ENCODE peak calls at places on chromosomes 1 and 21, in six cellular contexts. Q is endothelial cell of umbilical vein, J is A549, P is K562, F is HepG2, H is GM12878. W is an unnamed sample.

GRCh38 chr1:154955039-154955717 is 721 bp downstream of the PBXIP1 start:
- DNase-seq in Q (peak; percentile 73), J (peak; percentile 60), P (peak; percentile 71), F (peak; percentile 77), H (no peak), W (peak; percentile 27)

GRCh38 chr1:226069818-226070489 is 7.4 kb downstream of the H3-3A start:
- DNase-seq in Q (no peak), J (no peak), P (no peak), F (no peak), H (no peak), W (no peak)

GRCh38 chr21:30555095-30555494 is 6.0 kb downstream of the KRTAP19-7 start:
- DNase-seq in Q (no peak), J (no peak), P (no peak), F (no peak), H (no peak), W (no peak)

GRCh38 chr1:161001537-161001936 is 19.4 kb downstream of the F11R start:
- DNase-seq in Q (no peak), J (no peak), P (no peak), F (no peak), H (no peak), W (no peak)

GRCh38 chr1:36650200-36651065 is 167.7 kb upstream of the CSF3R start:
- DNase-seq in Q (peak; percentile 59), J (peak; percentile 46), P (peak; percentile 83), F (peak; percentile 51), H (no peak), W (peak; percentile 44)

GRCh38 chr1:45767035-45767434 is 16.6 kb upstream of the IPP start:
- DNase-seq in Q (peak; percentile 13), J (no peak), P (no peak), F (no peak), H (no peak), W (no peak)

GRCh38 chr1:219621047-219621786 is 8.3 kb upstream of the ZC3H11B start:
- DNase-seq in Q (no peak), J (no peak), P (no peak), F (peak; percentile 26), H (no peak), W (no peak)

GRCh38 chr1:11967028-11967547 is 13.2 kb upstream of the MFN2 start:
- DNase-seq in Q (peak; percentile 37), J (peak; percentile 82), P (peak; percentile 50), F (peak; percentile 89), H (peak; percentile 41), W (peak; percentile 49)

GRCh38 chr21:39208624-39209333 is 25.5 kb upstream of the PSMG1 start:
- DNase-seq in Q (no peak), J (no peak), P (peak; percentile 27), F (no peak), H (no peak), W (peak; percentile 19)

GRCh38 chr1:245116131-245116530 is 38.7 kb upstream of the KIF26B start:
- DNase-seq in Q (no peak), J (no peak), P (no peak), F (no peak), H (no peak), W (no peak)

GRCh38 chr1:223031690-223032601 is 111.1 kb downstream of the TLR5 start:
- DNase-seq in Q (no peak), J (peak; percentile 10), P (no peak), F (no peak), H (no peak), W (no peak)

GRCh38 chr1:212381509-212381908 is 33.2 kb downstream of the PACC1 start:
- DNase-seq in Q (no peak), J (no peak), P (no peak), F (no peak), H (no peak), W (no peak)

GRCh38 chr1:154896811-154897286 is 26.8 kb upstream of the KCNN3 start:
- DNase-seq in Q (no peak), J (no peak), P (no peak), F (no peak), H (no peak), W (no peak)

GRCh38 chr1:162822391-162823200 is 32.1 kb downstream of the HSD17B7 start:
- DNase-seq in Q (peak; percentile 25), J (peak; percentile 17), P (no peak), F (no peak), H (no peak), W (no peak)

GRCh38 chr1:85571830-85572229 is 8.7 kb upstream of the CCN1 start:
- DNase-seq in Q (no peak), J (no peak), P (no peak), F (no peak), H (no peak), W (no peak)

GRCh38 chr1:110773813-110774212 is 99.1 kb upstream of the KCNA3 start:
- DNase-seq in Q (no peak), J (no peak), P (no peak), F (no peak), H (no peak), W (no peak)

GRCh38 chr1:186202174-186202843 is 172.7 kb downstream of the TPR start:
- DNase-seq in Q (no peak), J (no peak), P (no peak), F (no peak), H (no peak), W (no peak)

GRCh38 chr1:151801310-151801820 is 3.9 kb downstream of the LINGO4 start:
- DNase-seq in Q (no peak), J (no peak), P (no peak), F (no peak), H (no peak), W (no peak)

GRCh38 chr21:29372063-29372802 is 73.5 kb downstream of the BACH1 start:
- DNase-seq in Q (peak; percentile 75), J (peak; percentile 75), P (peak; percentile 80), F (peak; percentile 78), H (peak; percentile 59), W (peak; percentile 77)

GRCh38 chr1:30905898-30906620 is 2.5 kb downstream of the SDC3 start:
- DNase-seq in Q (no peak), J (no peak), P (no peak), F (no peak), H (no peak), W (no peak)

GRCh38 chr1:231934797-231935196 is 308.2 kb downstream of the DISC1 start:
- DNase-seq in Q (peak; percentile 33), J (peak; percentile 9), P (no peak), F (peak; percentile 87), H (no peak), W (no peak)

GRCh38 chr21:42798106-42798505 is 81.2 kb downstream of the WDR4 start:
- DNase-seq in Q (no peak), J (no peak), P (no peak), F (no peak), H (no peak), W (no peak)

GRCh38 chr1:43345119-43345518 is 7.5 kb downstream of the MPL start:
- DNase-seq in Q (no peak), J (no peak), P (peak; percentile 57), F (no peak), H (no peak), W (no peak)

GRCh38 chr1:87915771-87916170 is 587.1 kb downstream of the LMO4 start:
- DNase-seq in Q (no peak), J (no peak), P (no peak), F (no peak), H (no peak), W (no peak)

GRCh38 chr1:20138961-20139550 is at the start of gene PLA2G2F:
- DNase-seq in Q (no peak), J (no peak), P (no peak), F (no peak), H (no peak), W (no peak)

GRCh38 chr1:68128157-68128556 is 77.7 kb upstream of the DIRAS3 start:
- DNase-seq in Q (no peak), J (no peak), P (no peak), F (peak; percentile 31), H (peak; percentile 5), W (no peak)

GRCh38 chr1:13878001-13878400 is 178.0 kb downstream of the PRDM2 start:
- DNase-seq in Q (no peak), J (no peak), P (no peak), F (no peak), H (no peak), W (no peak)

GRCh38 chr1:156054500-156055342 is at the start of gene LAMTOR2:
- DNase-seq in Q (peak; percentile 98), J (peak; percentile 97), P (peak; percentile 81), F (peak; percentile 97), H (peak; percentile 83), W (peak; percentile 98)
- TF ChIP-seq POLR2A in Q (peak; percentile 78), J (peak; percentile 83), P (peak; percentile 86), F (peak; percentile 50), H (peak; percentile 73), W (peak; percentile 82)

GRCh38 chr21:37273440-37273839 is 6.3 kb upstream of the VPS26C start:
- DNase-seq in Q (no peak), J (no peak), P (no peak), F (no peak), H (no peak), W (no peak)

GRCh38 chr21:37268186-37268503 is 1.0 kb upstream of the VPS26C start:
- DNase-seq in Q (no peak), J (no peak), P (no peak), F (no peak), H (no peak), W (no peak)

GRCh38 chr21:37269481-37269880 is 2.3 kb upstream of the VPS26C start:
- DNase-seq in Q (no peak), J (no peak), P (no peak), F (no peak), H (no peak), W (no peak)

GRCh38 chr21:37272897-37273296 is 5.8 kb upstream of the VPS26C start:
- DNase-seq in Q (no peak), J (no peak), P (no peak), F (no peak), H (no peak), W (no peak)

DNA sequence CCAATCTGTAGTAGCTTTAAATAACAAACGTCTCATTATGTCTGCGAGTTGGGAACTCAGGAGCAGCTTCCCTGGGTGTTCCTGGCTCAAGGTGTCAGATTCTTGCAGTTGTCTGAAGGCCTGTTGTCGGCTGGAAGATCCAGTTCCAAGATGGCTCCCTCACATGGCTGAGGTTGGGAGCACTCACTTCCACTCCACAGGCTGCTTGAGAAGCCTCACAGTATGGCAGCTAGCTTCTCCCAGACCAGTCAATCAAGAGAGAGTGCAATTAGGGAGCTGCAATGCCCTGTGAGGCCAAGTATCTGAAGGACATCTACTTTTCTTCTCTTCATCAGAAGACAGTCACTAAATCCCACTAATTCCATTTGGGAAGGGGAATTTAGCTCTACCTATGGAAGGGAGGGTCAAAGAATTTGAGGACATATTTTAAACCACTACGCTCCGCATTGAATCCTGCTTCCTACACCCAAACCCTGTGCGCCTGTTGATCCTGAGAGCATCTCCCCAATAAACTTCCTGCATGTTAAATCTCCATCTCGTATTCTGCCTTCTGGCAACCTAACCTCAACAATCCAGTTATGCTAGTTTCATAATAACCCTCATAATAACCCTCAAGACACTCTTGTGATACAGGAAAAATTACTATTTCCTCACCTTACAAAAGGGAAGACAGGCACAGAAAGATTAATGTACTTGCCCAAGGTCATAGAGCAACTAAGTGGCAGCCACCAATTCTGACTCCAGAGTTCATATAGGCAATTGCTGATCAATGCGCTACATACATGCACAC is 3.6 kb upstream of the VPS26C start:
- DNase-seq in Q (no peak), J (no peak), P (no peak), F (no peak), H (no peak), W (no peak)
- TF ChIP-seq MYC in Q (no peak), J (no peak), P (no peak), F (no peak), H (no peak), W (no peak)

GRCh38 chr1:52697795-52698674 is at the start of gene COA7:
- DNase-seq in Q (peak; percentile 88), J (peak; percentile 84), P (peak; percentile 94), F (peak; percentile 73), H (peak; percentile 23), W (peak; percentile 91)
- TF ChIP-seq POLR2A in Q (peak; percentile 85), J (peak; percentile 80), P (peak; percentile 92), F (peak; percentile 76), H (peak; percentile 74), W (peak; percentile 87)

GRCh38 chr1:224565611-224566406 is 50.3 kb upstream of the CNIH3 start:
- DNase-seq in Q (no peak), J (no peak), P (no peak), F (no peak), H (no peak), W (no peak)
- TF ChIP-seq MYC in Q (no peak), J (no peak), P (no peak), F (no peak), H (no peak), W (no peak)

W was measured in NB4.